ENCODE peak calls at places on chromosomes 3 and 15, in nine cellular contexts. S is ovary, W is IMR-90, P is esophagus muscularis mucosa, J is erythroblast, K is Peyer's patch, Z is transverse colon, F is HCT116, A is heart left ventricle. G is an unnamed sample.
A peak's percentile ranks its signal among the peaks of the same experiment; 100 is the strongest.

GRCh38 chr3:43455233-43455632 is 166.6 kb downstream of the ANO10 start:
- DNase-seq in J (peak; percentile 43), A (peak; percentile 36), W (peak; percentile 76), F (peak; percentile 82), K (no peak), P (no peak), S (no peak), Z (no peak), G (peak; percentile 61)

GRCh38 chr15:36370051-36370734 is 209.2 kb upstream of the CDIN1 start:
- DNase-seq in J (no peak), P (no peak), W (no peak), Z (no peak), K (no peak), A (no peak), S (no peak), F (no peak), G (no peak)

GRCh38 chr3:141337523-141337854 is 30.8 kb upstream of the ZBTB38 start:
- DNase-seq in W (no peak), P (no peak), Z (no peak), K (no peak), J (no peak), S (no peak), A (no peak), F (no peak), G (no peak)

GRCh38 chr15:86608461-86608860 is 528.8 kb downstream of the AGBL1 start:
- DNase-seq in J (peak; percentile 0), W (no peak), Z (no peak), F (no peak), A (no peak), K (no peak), P (no peak), S (no peak), G (no peak)

GRCh38 chr3:24639640-24640329 is 145.1 kb upstream of the THRB start:
- DNase-seq in A (no peak), S (no peak), W (no peak), K (no peak), Z (no peak), J (no peak), P (no peak), F (no peak), G (no peak)

GRCh38 chr15:98914626-98915025 is 93.0 kb downstream of the PGPEP1L start:
- DNase-seq in P (no peak), Z (no peak), W (peak; percentile 99), S (no peak), F (no peak), A (no peak), K (no peak), J (no peak), G (peak; percentile 19)

GRCh38 chr15:40763801-40764765 is at the start of gene GCHFR:
- DNase-seq in A (peak; percentile 74), F (no peak), K (peak; percentile 91), Z (peak; percentile 90), S (peak; percentile 86), P (no peak), J (peak; percentile 89), W (peak; percentile 47), G (no peak)

GRCh38 chr3:130081371-130081881 is at the start of gene ALG1L2:
- DNase-seq in Z (no peak), W (no peak), P (no peak), S (no peak), A (no peak), F (no peak), J (no peak), K (no peak), G (no peak)

GRCh38 chr15:65980824-65981456 is 111.6 kb downstream of the RAB11A start:
- DNase-seq in S (peak; percentile 51), K (peak; percentile 82), P (no peak), A (peak; percentile 43), F (peak; percentile 56), W (peak; percentile 79), Z (peak; percentile 71), J (peak; percentile 60), G (peak; percentile 78)

DNA sequence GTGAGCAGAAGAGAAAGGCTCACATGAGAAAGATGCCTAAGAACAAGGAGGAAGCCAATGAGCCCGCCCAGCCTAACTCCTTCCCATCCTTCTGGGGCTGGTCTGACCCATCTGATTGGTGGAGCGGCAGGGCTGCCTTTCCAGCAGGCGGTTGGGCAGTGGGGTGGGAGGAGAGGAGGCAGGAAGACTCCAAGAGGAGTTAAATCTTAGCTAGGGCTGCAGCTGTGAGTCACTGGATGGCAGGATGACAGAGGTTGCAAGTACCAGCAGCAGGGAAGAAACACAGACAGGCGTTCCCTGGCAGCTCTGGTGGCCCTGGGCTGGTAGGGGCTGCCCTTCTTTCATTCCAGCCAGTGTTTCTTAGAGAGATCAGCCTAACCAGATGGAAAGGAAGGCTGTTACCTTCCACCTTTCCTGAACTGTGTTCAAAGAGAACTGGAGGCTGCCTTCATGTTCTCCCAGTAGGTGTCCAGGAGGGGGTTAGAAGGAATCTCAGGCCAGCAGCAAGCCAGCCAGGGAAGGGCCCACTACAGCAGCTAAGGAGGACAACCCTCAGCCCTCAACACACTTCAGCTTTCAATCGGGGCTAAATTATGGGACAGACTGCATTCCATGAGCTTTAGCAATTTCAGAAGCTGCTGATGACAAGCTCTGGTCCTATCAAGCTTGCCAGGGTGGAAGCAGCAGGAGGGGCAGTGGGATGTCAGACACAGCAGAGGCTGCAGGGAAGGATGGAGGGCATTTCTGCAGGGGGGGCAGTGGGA is 50.3 kb downstream of the CHSY1 start:
- DNase-seq in J (no peak), S (peak; percentile 93), W (peak; percentile 99), Z (peak; percentile 67), A (peak; percentile 93), P (peak; percentile 95), F (peak; percentile 19), K (peak; percentile 82), G (peak; percentile 63)
- TF ChIP-seq POLR2A in J (no peak), S (no peak), W (peak; percentile 61), Z (no peak), A (no peak), P (no peak), F (no peak), K (no peak), G (no peak)

GRCh38 chr3:152403632-152404066 is 134.9 kb downstream of the MBNL1 start:
- DNase-seq in S (peak; percentile 35), P (peak; percentile 95), J (peak; percentile 26), F (no peak), W (peak; percentile 42), K (peak; percentile 73), A (peak; percentile 84), Z (peak; percentile 48), G (no peak)

GRCh38 chr3:152404976-152405375 is 136.2 kb downstream of the MBNL1 start:
- DNase-seq in Z (no peak), W (no peak), F (no peak), P (no peak), K (no peak), S (no peak), A (no peak), J (no peak), G (no peak)

GRCh38 chr3:152400912-152401311 is 132.2 kb downstream of the MBNL1 start:
- DNase-seq in A (no peak), W (peak; percentile 94), K (no peak), S (no peak), J (no peak), F (no peak), Z (no peak), P (no peak), G (no peak)

GRCh38 chr3:152402698-152403456 is 134.1 kb downstream of the MBNL1 start:
- DNase-seq in P (no peak), F (no peak), K (no peak), W (peak; percentile 24), J (peak; percentile 53), A (no peak), S (no peak), Z (no peak), G (no peak)

DNA sequence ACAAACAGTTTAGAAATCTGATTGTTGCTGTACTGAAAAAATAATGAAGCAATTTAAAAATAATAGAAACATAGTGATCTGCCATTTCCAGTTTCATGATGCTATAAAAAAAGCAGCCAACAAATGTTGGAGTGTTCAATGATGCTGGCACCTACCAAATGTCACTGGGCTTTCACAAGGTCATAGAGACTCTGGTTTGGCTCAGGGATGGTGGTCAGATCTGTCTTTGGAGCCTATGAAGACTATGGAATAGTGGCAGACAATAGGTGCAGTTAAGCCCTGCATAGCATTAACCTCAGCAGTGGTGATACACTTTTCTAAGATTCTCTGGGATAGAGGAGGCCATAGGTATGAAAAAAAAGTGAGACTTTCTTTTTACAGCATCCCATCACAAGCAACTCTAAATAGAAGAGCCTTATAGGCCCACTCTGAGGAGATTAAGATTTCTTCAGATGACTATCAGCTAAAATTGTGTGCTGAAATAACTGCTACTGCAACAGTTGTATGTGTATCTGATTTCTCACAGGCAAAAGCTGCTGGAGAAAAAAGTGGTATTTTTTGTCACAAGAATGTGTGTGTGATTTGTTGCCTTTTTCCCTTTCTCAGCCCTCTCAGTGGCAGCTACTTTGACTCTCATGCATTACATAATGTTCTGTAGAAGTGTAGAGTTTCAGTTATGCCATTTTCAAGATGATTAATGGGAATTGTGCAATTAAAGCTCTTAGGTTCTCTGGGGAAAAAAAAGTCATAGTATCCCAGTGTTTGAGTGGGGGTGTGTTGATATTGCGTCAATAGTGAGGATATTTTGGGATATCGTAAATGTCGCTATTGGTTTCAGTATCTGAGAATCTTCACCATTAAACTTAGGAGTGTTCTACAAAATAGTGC is 137.4 kb downstream of the MBNL1 start:
- DNase-seq in J (no peak), A (peak; percentile 36), F (no peak), S (no peak), K (no peak), P (no peak), W (peak; percentile 87), Z (no peak), G (no peak)
- TF ChIP-seq POLR2A in J (no peak), A (no peak), F (no peak), S (no peak), K (no peak), P (no peak), W (no peak), Z (no peak), G (no peak)

GRCh38 chr3:81985996-81986723 is 224.7 kb upstream of the GBE1 start:
- DNase-seq in P (no peak), Z (no peak), F (peak; percentile 58), S (no peak), W (no peak), K (no peak), A (no peak), J (no peak), G (no peak)
- TF ChIP-seq POLR2A in P (no peak), Z (no peak), F (peak; percentile 56), S (no peak), W (no peak), K (no peak), A (no peak), J (no peak), G (no peak)

DNA sequence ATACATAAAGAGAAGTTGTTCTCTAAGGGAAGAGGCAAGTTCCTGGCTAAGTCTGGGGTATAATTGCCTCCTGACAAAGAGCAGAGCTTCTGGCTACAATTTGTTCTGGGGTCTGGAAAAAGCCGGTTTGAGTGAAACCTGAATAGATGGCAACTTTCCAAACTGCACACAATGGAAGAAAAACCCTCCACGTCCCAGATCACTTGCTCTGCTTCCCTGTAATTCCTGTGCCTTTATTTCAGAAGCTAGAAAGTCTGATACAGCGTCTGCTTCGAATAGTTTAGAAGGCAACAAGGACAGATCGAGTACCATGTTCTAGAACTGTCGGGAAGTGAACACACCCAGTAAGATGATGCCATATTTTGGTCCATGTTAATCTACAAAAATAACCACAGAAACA is 1.6 kb upstream of the WDR82 start:
- DNase-seq in W (no peak), J (peak; percentile 28), K (no peak), S (no peak), A (no peak), P (no peak), Z (no peak), F (no peak), G (no peak)
- TF ChIP-seq POLR2A in W (no peak), J (no peak), K (no peak), S (no peak), A (no peak), P (no peak), Z (no peak), F (no peak), G (no peak)